ENCODE peak calls at places on chromosomes 12 and 14, in four cellular contexts. M is mesendoderm, S is H1, Q is H9. G is an unnamed sample.

GRCh38 chr12:97006585-97006984 is 99.5 kb downstream of the NEDD1 start:
- DNase-seq in M (no peak), Q (no peak), S (no peak), G (no peak)

GRCh38 chr12:52442600-52443061 is 8.5 kb upstream of the KRT75 start:
- DNase-seq in Q (peak), S (peak), M (peak), G (peak)

GRCh38 chr12:2395352-2395977 is 342.7 kb downstream of the CACNA1C start:
- DNase-seq in M (peak), S (peak), Q (peak), G (peak)

GRCh38 chr12:75323663-75324062 is 6.5 kb downstream of the CAPS2 start:
- DNase-seq in S (no peak), M (no peak), Q (no peak), G (no peak)

GRCh38 chr12:2052861-2053674 is at the start of gene CACNA1C:
- DNase-seq in S (peak), M (peak), Q (peak), G (peak)

GRCh38 chr14:77489051-77489450 is 9.6 kb downstream of the ISM2 start:
- DNase-seq in M (no peak), Q (no peak), S (no peak), G (no peak)

GRCh38 chr14:32629146-32629545 is 300.0 kb downstream of the AKAP6 start:
- DNase-seq in S (no peak), Q (no peak), M (no peak), G (no peak)

GRCh38 chr12:92075425-92075891 is 70.2 kb downstream of the BTG1 start:
- DNase-seq in Q (no peak), S (no peak), M (peak), G (peak)

GRCh38 chr14:84468153-84468552 is 1061.8 kb upstream of the FLRT2 start:
- DNase-seq in M (no peak), Q (no peak), S (no peak), G (no peak)

GRCh38 chr14:94171208-94171607 is 2.9 kb upstream of the PPP4R4 start:
- DNase-seq in S (no peak), M (no peak), Q (no peak), G (peak)

GRCh38 chr12:94710933-94711332 is 60.6 kb upstream of the TMCC3 start:
- DNase-seq in S (no peak), Q (peak), M (peak), G (peak)

GRCh38 chr14:24133730-24134129 is 2.3 kb upstream of the PSME1 start:
- DNase-seq in Q (no peak), M (no peak), S (no peak), G (no peak)

GRCh38 chr14:64628940-64629403 is 75.3 kb upstream of the PLEKHG3 start:
- DNase-seq in S (no peak), Q (no peak), M (peak), G (peak)

GRCh38 chr12:38053655-38054464 is 262.7 kb upstream of the ALG10B start:
- DNase-seq in M (peak), S (no peak), Q (no peak), G (no peak)

DNA sequence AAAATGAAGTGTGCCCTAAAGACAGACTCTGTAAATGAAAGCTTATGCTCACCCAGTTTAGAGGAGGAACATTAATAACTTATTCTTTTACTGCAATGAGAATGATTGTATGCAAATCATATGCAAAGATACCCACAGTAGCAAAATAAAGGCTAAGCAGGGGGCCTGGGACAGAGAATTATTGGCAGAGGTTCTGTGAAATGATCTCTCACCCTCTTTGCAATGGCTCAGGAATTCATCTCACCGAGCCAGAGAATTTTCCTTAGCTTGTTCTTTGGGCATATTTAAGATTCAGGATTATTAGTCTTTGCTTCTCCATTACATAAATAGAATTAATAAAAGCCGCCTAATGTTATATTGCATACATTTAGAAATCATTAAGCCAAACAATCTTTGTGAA is 75.8 kb downstream of the TMEM132D start:
- DNase-seq in S (no peak), Q (no peak), M (peak), G (no peak)
- H4K5ac ChIP-seq in S (no peak), Q (no peak), M (no peak), G (no peak)

DNA sequence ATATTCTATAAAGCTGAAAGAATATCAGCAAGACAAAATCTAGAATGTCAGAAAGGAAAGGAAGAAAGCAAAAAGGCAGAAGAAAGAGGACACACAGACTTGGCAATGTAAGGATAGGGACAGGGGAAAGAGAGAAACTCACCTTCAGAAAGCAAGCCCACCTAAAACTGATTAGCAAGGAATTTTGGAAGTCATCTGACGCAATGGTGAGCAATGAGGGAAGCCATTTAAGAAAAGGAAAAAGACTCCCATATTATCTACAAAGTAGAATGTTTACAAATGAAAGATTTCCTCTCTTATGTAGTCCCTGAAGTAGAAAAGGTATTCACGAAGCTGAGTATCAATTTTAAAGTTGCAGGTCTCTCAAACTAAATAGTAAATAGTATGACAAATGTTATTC is 35.2 kb upstream of the FOXG1 start:
- DNase-seq in M (peak), Q (no peak), S (no peak), G (no peak)
- H4K5ac ChIP-seq in M (no peak), Q (no peak), S (no peak), G (no peak)

GRCh38 chr12:32047357-32047828 is 59.3 kb upstream of the BICD1 start:
- DNase-seq in Q (no peak), S (no peak), M (peak), G (no peak)

GRCh38 chr12:32048791-32049190 is 57.9 kb upstream of the BICD1 start:
- DNase-seq in Q (no peak), S (no peak), M (no peak), G (no peak)

GRCh38 chr12:32049956-32050355 is 56.7 kb upstream of the BICD1 start:
- DNase-seq in Q (no peak), S (no peak), M (no peak), G (peak)

GRCh38 chr12:32043928-32044549 is 62.6 kb upstream of the BICD1 start:
- DNase-seq in S (no peak), M (peak), Q (peak), G (no peak)

DNA sequence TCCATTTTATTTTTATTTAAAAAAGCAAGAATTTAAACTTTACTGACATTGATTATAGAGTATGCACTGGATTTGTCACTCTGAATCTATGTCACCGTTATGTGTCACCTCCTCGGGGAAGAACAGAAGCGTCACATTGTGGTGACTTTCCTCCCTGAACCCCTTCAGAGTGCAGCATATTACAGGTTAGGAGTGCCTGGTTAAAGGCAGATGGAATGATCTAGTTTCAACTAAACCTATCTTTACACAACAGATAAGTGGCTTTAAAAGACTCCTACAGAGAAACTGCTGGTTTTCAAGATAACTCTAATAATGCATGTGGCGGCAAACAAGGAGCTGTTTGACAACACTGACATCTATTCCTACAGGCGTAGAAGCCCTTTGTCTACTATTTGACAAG is 58.8 kb upstream of the BICD1 start:
- DNase-seq in M (peak), S (no peak), Q (no peak), G (no peak)
- H4K5ac ChIP-seq in M (no peak), S (no peak), Q (no peak), G (no peak)

GRCh38 chr12:121501946-121502345 is 78.9 kb downstream of the KDM2B start:
- DNase-seq in S (no peak), Q (no peak), M (no peak), G (no peak)

GRCh38 chr12:121505513-121505912 is 75.3 kb downstream of the KDM2B start:
- DNase-seq in M (no peak), S (no peak), Q (no peak), G (peak)

GRCh38 chr12:121504505-121504904 is 76.3 kb downstream of the KDM2B start:
- DNase-seq in Q (no peak), M (no peak), S (no peak), G (no peak)

GRCh38 chr12:121499929-121500793 is 80.7 kb downstream of the KDM2B start:
- DNase-seq in Q (peak), S (peak), M (peak), G (peak)

GRCh38 chr12:121503395-121503794 is 77.4 kb downstream of the KDM2B start:
- DNase-seq in S (no peak), M (no peak), Q (no peak), G (no peak)
- H4K5ac ChIP-seq in S (no peak), M (no peak), Q (no peak), G (no peak)

GRCh38 chr12:9348906-9349518 is 140.8 kb upstream of the PZP start:
- DNase-seq in Q (no peak), S (no peak), M (no peak), G (no peak)
- H4K5ac ChIP-seq in Q (no peak), S (no peak), M (no peak), G (no peak)

G was measured in IMR-90.